ENCODE peak calls at places on chromosome 14, in five cellular contexts. One of them, this sample, is unnamed.

GRCh38 chr14:91354221-91354916 is 63.3 kb downstream of the CCDC88C start:
- DNase-seq in LoVo: no peak
- DNase-seq in A549: no peak
- DNase-seq in stimulated activated CD4-positive, alpha-beta T cell treated with anti-CD3 and anti-CD28 coated beads, TNF-alpha, amount 100 ng/mL, for 48 hours: no peak
- DNase-seq in T-helper 9 cell: no peak
- DNase-seq in this sample: no peak

GRCh38 chr14:59190372-59190771 is 1.9 kb downstream of the DAAM1 start:
- DNase-seq in LoVo: no peak
- DNase-seq in A549: peak
- DNase-seq in stimulated activated CD4-positive, alpha-beta T cell treated with anti-CD3 and anti-CD28 coated beads, TNF-alpha, amount 100 ng/mL, for 48 hours: no peak
- DNase-seq in T-helper 9 cell: no peak
- DNase-seq in this sample: no peak

GRCh38 chr14:89378119-89378518 is 38.9 kb downstream of the FOXN3 start:
- DNase-seq in LoVo: no peak
- DNase-seq in A549: peak
- DNase-seq in stimulated activated CD4-positive, alpha-beta T cell treated with anti-CD3 and anti-CD28 coated beads, TNF-alpha, amount 100 ng/mL, for 48 hours: no peak
- DNase-seq in T-helper 9 cell: peak
- DNase-seq in this sample: no peak

GRCh38 chr14:80850197-80850814 is 91.2 kb downstream of the CEP128 start:
- DNase-seq in LoVo: peak
- DNase-seq in A549: peak
- DNase-seq in stimulated activated CD4-positive, alpha-beta T cell treated with anti-CD3 and anti-CD28 coated beads, TNF-alpha, amount 100 ng/mL, for 48 hours: no peak
- DNase-seq in T-helper 9 cell: no peak
- DNase-seq in this sample: no peak

GRCh38 chr14:69606258-69606657 is 5.1 kb upstream of the SUSD6 start:
- DNase-seq in LoVo: no peak
- DNase-seq in A549: no peak
- DNase-seq in stimulated activated CD4-positive, alpha-beta T cell treated with anti-CD3 and anti-CD28 coated beads, TNF-alpha, amount 100 ng/mL, for 48 hours: no peak
- DNase-seq in T-helper 9 cell: no peak
- DNase-seq in this sample: no peak

GRCh38 chr14:43418314-43418713 is 1088.8 kb downstream of the FSCB start:
- DNase-seq in LoVo: no peak
- DNase-seq in A549: no peak
- DNase-seq in stimulated activated CD4-positive, alpha-beta T cell treated with anti-CD3 and anti-CD28 coated beads, TNF-alpha, amount 100 ng/mL, for 48 hours: no peak
- DNase-seq in T-helper 9 cell: no peak
- DNase-seq in this sample: no peak

GRCh38 chr14:22794533-22794932 is 20.7 kb downstream of the SLC7A7 start:
- DNase-seq in LoVo: no peak
- DNase-seq in A549: no peak
- DNase-seq in stimulated activated CD4-positive, alpha-beta T cell treated with anti-CD3 and anti-CD28 coated beads, TNF-alpha, amount 100 ng/mL, for 48 hours: no peak
- DNase-seq in T-helper 9 cell: no peak
- DNase-seq in this sample: no peak

GRCh38 chr14:88225721-88226120 is 97.3 kb downstream of the KCNK10 start:
- DNase-seq in LoVo: no peak
- DNase-seq in A549: no peak
- DNase-seq in stimulated activated CD4-positive, alpha-beta T cell treated with anti-CD3 and anti-CD28 coated beads, TNF-alpha, amount 100 ng/mL, for 48 hours: no peak
- DNase-seq in T-helper 9 cell: no peak
- DNase-seq in this sample: no peak

GRCh38 chr14:26204954-26205479 is 392.8 kb downstream of the NOVA1 start:
- DNase-seq in LoVo: no peak
- DNase-seq in A549: no peak
- DNase-seq in stimulated activated CD4-positive, alpha-beta T cell treated with anti-CD3 and anti-CD28 coated beads, TNF-alpha, amount 100 ng/mL, for 48 hours: no peak
- DNase-seq in T-helper 9 cell: no peak
- DNase-seq in this sample: no peak

GRCh38 chr14:99939421-99939820 is 125.8 kb upstream of the EVL start:
- DNase-seq in LoVo: no peak
- DNase-seq in A549: no peak
- DNase-seq in stimulated activated CD4-positive, alpha-beta T cell treated with anti-CD3 and anti-CD28 coated beads, TNF-alpha, amount 100 ng/mL, for 48 hours: no peak
- DNase-seq in T-helper 9 cell: no peak
- DNase-seq in this sample: no peak

GRCh38 chr14:75430526-75430925 is 2.7 kb downstream of the JDP2 start:
- DNase-seq in LoVo: no peak
- DNase-seq in A549: no peak
- DNase-seq in stimulated activated CD4-positive, alpha-beta T cell treated with anti-CD3 and anti-CD28 coated beads, TNF-alpha, amount 100 ng/mL, for 48 hours: no peak
- DNase-seq in T-helper 9 cell: no peak
- DNase-seq in this sample: no peak

GRCh38 chr14:99507860-99508640 is 26.8 kb downstream of the CCNK start:
- DNase-seq in LoVo: no peak
- DNase-seq in A549: no peak
- DNase-seq in stimulated activated CD4-positive, alpha-beta T cell treated with anti-CD3 and anti-CD28 coated beads, TNF-alpha, amount 100 ng/mL, for 48 hours: no peak
- DNase-seq in T-helper 9 cell: no peak
- DNase-seq in this sample: no peak

GRCh38 chr14:26917086-26917485 is 319.3 kb upstream of the NOVA1 start:
- DNase-seq in LoVo: peak
- DNase-seq in A549: no peak
- DNase-seq in stimulated activated CD4-positive, alpha-beta T cell treated with anti-CD3 and anti-CD28 coated beads, TNF-alpha, amount 100 ng/mL, for 48 hours: no peak
- DNase-seq in T-helper 9 cell: no peak
- DNase-seq in this sample: no peak

GRCh38 chr14:105335735-105336476 is 21.4 kb downstream of the PACS2 start:
- DNase-seq in LoVo: no peak
- DNase-seq in A549: no peak
- DNase-seq in stimulated activated CD4-positive, alpha-beta T cell treated with anti-CD3 and anti-CD28 coated beads, TNF-alpha, amount 100 ng/mL, for 48 hours: no peak
- DNase-seq in T-helper 9 cell: no peak
- DNase-seq in this sample: no peak

GRCh38 chr14:94451826-94452225 is 774 bp downstream of the SERPINA11 start:
- DNase-seq in LoVo: no peak
- DNase-seq in A549: no peak
- DNase-seq in stimulated activated CD4-positive, alpha-beta T cell treated with anti-CD3 and anti-CD28 coated beads, TNF-alpha, amount 100 ng/mL, for 48 hours: no peak
- DNase-seq in T-helper 9 cell: no peak
- DNase-seq in this sample: no peak

GRCh38 chr14:58299665-58300202 is 1.4 kb downstream of the ARID4A start:
- DNase-seq in LoVo: no peak
- DNase-seq in A549: no peak
- DNase-seq in stimulated activated CD4-positive, alpha-beta T cell treated with anti-CD3 and anti-CD28 coated beads, TNF-alpha, amount 100 ng/mL, for 48 hours: no peak
- DNase-seq in T-helper 9 cell: no peak
- DNase-seq in this sample: no peak

GRCh38 chr14:22849212-22849819 is 12.9 kb downstream of the MMP14 start:
- DNase-seq in LoVo: no peak
- DNase-seq in A549: no peak
- DNase-seq in stimulated activated CD4-positive, alpha-beta T cell treated with anti-CD3 and anti-CD28 coated beads, TNF-alpha, amount 100 ng/mL, for 48 hours: no peak
- DNase-seq in T-helper 9 cell: no peak
- DNase-seq in this sample: no peak

GRCh38 chr14:85907536-85907935 is 377.6 kb downstream of the FLRT2 start:
- DNase-seq in LoVo: no peak
- DNase-seq in A549: no peak
- DNase-seq in stimulated activated CD4-positive, alpha-beta T cell treated with anti-CD3 and anti-CD28 coated beads, TNF-alpha, amount 100 ng/mL, for 48 hours: no peak
- DNase-seq in T-helper 9 cell: no peak
- DNase-seq in this sample: no peak

GRCh38 chr14:63343878-63344277 is 25.1 kb upstream of the GPHB5 start:
- DNase-seq in LoVo: no peak
- DNase-seq in A549: no peak
- DNase-seq in stimulated activated CD4-positive, alpha-beta T cell treated with anti-CD3 and anti-CD28 coated beads, TNF-alpha, amount 100 ng/mL, for 48 hours: no peak
- DNase-seq in T-helper 9 cell: no peak
- DNase-seq in this sample: no peak

GRCh38 chr14:92914087-92914656 is 8.8 kb upstream of the CHGA start:
- DNase-seq in LoVo: peak
- DNase-seq in A549: no peak
- DNase-seq in stimulated activated CD4-positive, alpha-beta T cell treated with anti-CD3 and anti-CD28 coated beads, TNF-alpha, amount 100 ng/mL, for 48 hours: peak
- DNase-seq in T-helper 9 cell: peak
- DNase-seq in this sample: peak

GRCh38 chr14:76007852-76008251 is 22.3 kb downstream of the IFT43 start:
- DNase-seq in LoVo: no peak
- DNase-seq in A549: no peak
- DNase-seq in stimulated activated CD4-positive, alpha-beta T cell treated with anti-CD3 and anti-CD28 coated beads, TNF-alpha, amount 100 ng/mL, for 48 hours: no peak
- DNase-seq in T-helper 9 cell: no peak
- DNase-seq in this sample: no peak

GRCh38 chr14:31930493-31931225 is 146.4 kb upstream of the ARHGAP5 start:
- DNase-seq in LoVo: peak
- DNase-seq in A549: peak
- DNase-seq in stimulated activated CD4-positive, alpha-beta T cell treated with anti-CD3 and anti-CD28 coated beads, TNF-alpha, amount 100 ng/mL, for 48 hours: no peak
- DNase-seq in T-helper 9 cell: no peak
- DNase-seq in this sample: no peak

GRCh38 chr14:95037273-95037672 is 120.1 kb downstream of the DICER1 start:
- DNase-seq in LoVo: no peak
- DNase-seq in A549: no peak
- DNase-seq in stimulated activated CD4-positive, alpha-beta T cell treated with anti-CD3 and anti-CD28 coated beads, TNF-alpha, amount 100 ng/mL, for 48 hours: no peak
- DNase-seq in T-helper 9 cell: no peak
- DNase-seq in this sample: no peak

GRCh38 chr14:53509227-53509822 is 356.2 kb upstream of the DDHD1 start:
- DNase-seq in LoVo: no peak
- DNase-seq in A549: no peak
- DNase-seq in stimulated activated CD4-positive, alpha-beta T cell treated with anti-CD3 and anti-CD28 coated beads, TNF-alpha, amount 100 ng/mL, for 48 hours: no peak
- DNase-seq in T-helper 9 cell: no peak
- DNase-seq in this sample: no peak

GRCh38 chr14:68941820-68942219 is 37.3 kb downstream of the ACTN1 start:
- DNase-seq in LoVo: no peak
- DNase-seq in A549: peak
- DNase-seq in stimulated activated CD4-positive, alpha-beta T cell treated with anti-CD3 and anti-CD28 coated beads, TNF-alpha, amount 100 ng/mL, for 48 hours: no peak
- DNase-seq in T-helper 9 cell: no peak
- DNase-seq in this sample: no peak

GRCh38 chr14:32010561-32011188 is 66.4 kb upstream of the ARHGAP5 start:
- DNase-seq in LoVo: peak
- DNase-seq in A549: peak
- DNase-seq in stimulated activated CD4-positive, alpha-beta T cell treated with anti-CD3 and anti-CD28 coated beads, TNF-alpha, amount 100 ng/mL, for 48 hours: no peak
- DNase-seq in T-helper 9 cell: no peak
- DNase-seq in this sample: no peak

GRCh38 chr14:23068792-23069412 is 11.6 kb upstream of the CDH24 start:
- DNase-seq in LoVo: peak
- DNase-seq in A549: peak
- DNase-seq in stimulated activated CD4-positive, alpha-beta T cell treated with anti-CD3 and anti-CD28 coated beads, TNF-alpha, amount 100 ng/mL, for 48 hours: peak
- DNase-seq in T-helper 9 cell: peak
- DNase-seq in this sample: peak

GRCh38 chr14:24908592-24909236 is 141.2 kb downstream of the STXBP6 start:
- DNase-seq in LoVo: no peak
- DNase-seq in A549: no peak
- DNase-seq in stimulated activated CD4-positive, alpha-beta T cell treated with anti-CD3 and anti-CD28 coated beads, TNF-alpha, amount 100 ng/mL, for 48 hours: no peak
- DNase-seq in T-helper 9 cell: no peak
- DNase-seq in this sample: no peak

GRCh38 chr14:55142466-55142865 is 13.4 kb downstream of the LGALS3 start:
- DNase-seq in LoVo: no peak
- DNase-seq in A549: no peak
- DNase-seq in stimulated activated CD4-positive, alpha-beta T cell treated with anti-CD3 and anti-CD28 coated beads, TNF-alpha, amount 100 ng/mL, for 48 hours: no peak
- DNase-seq in T-helper 9 cell: no peak
- DNase-seq in this sample: no peak

GRCh38 chr14:76078501-76078900 is 73.2 kb upstream of the GPATCH2L start:
- DNase-seq in LoVo: no peak
- DNase-seq in A549: no peak
- DNase-seq in stimulated activated CD4-positive, alpha-beta T cell treated with anti-CD3 and anti-CD28 coated beads, TNF-alpha, amount 100 ng/mL, for 48 hours: no peak
- DNase-seq in T-helper 9 cell: no peak
- DNase-seq in this sample: no peak

GRCh38 chr14:75040959-75041358 is 10.3 kb downstream of the MLH3 start:
- DNase-seq in LoVo: no peak
- DNase-seq in A549: no peak
- DNase-seq in stimulated activated CD4-positive, alpha-beta T cell treated with anti-CD3 and anti-CD28 coated beads, TNF-alpha, amount 100 ng/mL, for 48 hours: no peak
- DNase-seq in T-helper 9 cell: no peak
- DNase-seq in this sample: no peak

GRCh38 chr14:28681681-28682080 is 84.9 kb upstream of the FOXG1 start:
- DNase-seq in LoVo: no peak
- DNase-seq in A549: no peak
- DNase-seq in stimulated activated CD4-positive, alpha-beta T cell treated with anti-CD3 and anti-CD28 coated beads, TNF-alpha, amount 100 ng/mL, for 48 hours: no peak
- DNase-seq in T-helper 9 cell: no peak
- DNase-seq in this sample: no peak

GRCh38 chr14:99818503-99819036 is 25.4 kb downstream of the EML1 start:
- DNase-seq in LoVo: no peak
- DNase-seq in A549: no peak
- DNase-seq in stimulated activated CD4-positive, alpha-beta T cell treated with anti-CD3 and anti-CD28 coated beads, TNF-alpha, amount 100 ng/mL, for 48 hours: peak
- DNase-seq in T-helper 9 cell: no peak
- DNase-seq in this sample: no peak

GRCh38 chr14:23930742-23931141 is 22.8 kb upstream of the DHRS4 start:
- DNase-seq in LoVo: no peak
- DNase-seq in A549: no peak
- DNase-seq in stimulated activated CD4-positive, alpha-beta T cell treated with anti-CD3 and anti-CD28 coated beads, TNF-alpha, amount 100 ng/mL, for 48 hours: no peak
- DNase-seq in T-helper 9 cell: no peak
- DNase-seq in this sample: no peak

GRCh38 chr14:73368621-73369020 is 89.7 kb downstream of the NUMB start:
- DNase-seq in LoVo: no peak
- DNase-seq in A549: no peak
- DNase-seq in stimulated activated CD4-positive, alpha-beta T cell treated with anti-CD3 and anti-CD28 coated beads, TNF-alpha, amount 100 ng/mL, for 48 hours: no peak
- DNase-seq in T-helper 9 cell: no peak
- DNase-seq in this sample: no peak

GRCh38 chr14:50260511-50260910 is 29.1 kb upstream of the SOS2 start:
- DNase-seq in LoVo: no peak
- DNase-seq in A549: no peak
- DNase-seq in stimulated activated CD4-positive, alpha-beta T cell treated with anti-CD3 and anti-CD28 coated beads, TNF-alpha, amount 100 ng/mL, for 48 hours: no peak
- DNase-seq in T-helper 9 cell: no peak
- DNase-seq in this sample: no peak

GRCh38 chr14:23542261-23542660 is 9.3 kb downstream of the ZFHX2 start:
- DNase-seq in LoVo: no peak
- DNase-seq in A549: no peak
- DNase-seq in stimulated activated CD4-positive, alpha-beta T cell treated with anti-CD3 and anti-CD28 coated beads, TNF-alpha, amount 100 ng/mL, for 48 hours: no peak
- DNase-seq in T-helper 9 cell: no peak
- DNase-seq in this sample: no peak

GRCh38 chr14:76133103-76133502 is 18.6 kb upstream of the GPATCH2L start:
- DNase-seq in LoVo: peak
- DNase-seq in A549: no peak
- DNase-seq in stimulated activated CD4-positive, alpha-beta T cell treated with anti-CD3 and anti-CD28 coated beads, TNF-alpha, amount 100 ng/mL, for 48 hours: no peak
- DNase-seq in T-helper 9 cell: no peak
- DNase-seq in this sample: no peak